ENCODE peak calls at places on chromosomes 16 and 17, in eight cellular contexts. One of them, this sample, is unnamed.

GRCh38 chr16:4273858-4274291 is 1.1 kb upstream of the TFAP4 start:
- DNase-seq in cardiac muscle cell: peak; percentile 61
- DNase-seq in stomach: peak; percentile 62
- DNase-seq in gastrocnemius medialis: no peak
- DNase-seq in A673: peak; percentile 76
- DNase-seq in tibial nerve: no peak
- DNase-seq in heart right ventricle: peak; percentile 71
- DNase-seq in colonic mucosa: peak; percentile 56
- DNase-seq in this sample: peak; percentile 34

GRCh38 chr16:50495673-50496072 is 52.5 kb upstream of the NKD1 start:
- DNase-seq in cardiac muscle cell: no peak
- DNase-seq in stomach: no peak
- DNase-seq in gastrocnemius medialis: no peak
- DNase-seq in A673: no peak
- DNase-seq in tibial nerve: no peak
- DNase-seq in heart right ventricle: no peak
- DNase-seq in colonic mucosa: no peak
- DNase-seq in this sample: no peak

GRCh38 chr17:83086197-83086880 is 6.9 kb downstream of the METRNL start:
- DNase-seq in cardiac muscle cell: no peak
- DNase-seq in stomach: no peak
- DNase-seq in gastrocnemius medialis: no peak
- DNase-seq in A673: no peak
- DNase-seq in tibial nerve: no peak
- DNase-seq in heart right ventricle: no peak
- DNase-seq in colonic mucosa: no peak
- DNase-seq in this sample: no peak

GRCh38 chr17:7740481-7741001 is 23.0 kb downstream of the DNAH2 start:
- DNase-seq in cardiac muscle cell: no peak
- DNase-seq in stomach: no peak
- DNase-seq in gastrocnemius medialis: no peak
- DNase-seq in A673: peak; percentile 26
- DNase-seq in tibial nerve: no peak
- DNase-seq in heart right ventricle: peak; percentile 27
- DNase-seq in colonic mucosa: no peak
- DNase-seq in this sample: peak; percentile 17

GRCh38 chr17:65901394-65901793 is 290.5 kb downstream of the CEP112 start:
- DNase-seq in cardiac muscle cell: no peak
- DNase-seq in stomach: no peak
- DNase-seq in gastrocnemius medialis: no peak
- DNase-seq in A673: no peak
- DNase-seq in tibial nerve: no peak
- DNase-seq in heart right ventricle: no peak
- DNase-seq in colonic mucosa: no peak
- DNase-seq in this sample: no peak

GRCh38 chr16:15996432-15997109 is 47.2 kb downstream of the ABCC1 start:
- DNase-seq in cardiac muscle cell: no peak
- DNase-seq in stomach: peak; percentile 34
- DNase-seq in gastrocnemius medialis: no peak
- DNase-seq in A673: no peak
- DNase-seq in tibial nerve: peak; percentile 65
- DNase-seq in heart right ventricle: peak; percentile 28
- DNase-seq in colonic mucosa: peak; percentile 32
- DNase-seq in this sample: peak; percentile 23

GRCh38 chr16:56691885-56692284 is 9.6 kb downstream of the MT1X start:
- DNase-seq in cardiac muscle cell: peak; percentile 74
- DNase-seq in stomach: no peak
- DNase-seq in gastrocnemius medialis: no peak
- DNase-seq in A673: no peak
- DNase-seq in tibial nerve: no peak
- DNase-seq in heart right ventricle: no peak
- DNase-seq in colonic mucosa: peak; percentile 50
- DNase-seq in this sample: peak; percentile 33

GRCh38 chr17:38719284-38719942 is 10.7 kb upstream of the CISD3 start:
- DNase-seq in cardiac muscle cell: no peak
- DNase-seq in stomach: no peak
- DNase-seq in gastrocnemius medialis: no peak
- DNase-seq in A673: no peak
- DNase-seq in tibial nerve: no peak
- DNase-seq in heart right ventricle: no peak
- DNase-seq in colonic mucosa: no peak
- DNase-seq in this sample: no peak

GRCh38 chr17:56834380-56835258 is 668 bp downstream of the DGKE start:
- DNase-seq in cardiac muscle cell: peak; percentile 60
- DNase-seq in stomach: peak; percentile 64
- DNase-seq in gastrocnemius medialis: no peak
- DNase-seq in A673: no peak
- DNase-seq in tibial nerve: peak; percentile 17
- DNase-seq in heart right ventricle: peak; percentile 57
- DNase-seq in colonic mucosa: peak; percentile 72
- DNase-seq in this sample: peak; percentile 70

GRCh38 chr16:78606572-78606971 is 507.1 kb downstream of the WWOX start:
- DNase-seq in cardiac muscle cell: no peak
- DNase-seq in stomach: no peak
- DNase-seq in gastrocnemius medialis: no peak
- DNase-seq in A673: no peak
- DNase-seq in tibial nerve: no peak
- DNase-seq in heart right ventricle: no peak
- DNase-seq in colonic mucosa: no peak
- DNase-seq in this sample: no peak

GRCh38 chr17:41571561-41572434 is at the start of gene KRT9:
- DNase-seq in cardiac muscle cell: no peak
- DNase-seq in stomach: no peak
- DNase-seq in gastrocnemius medialis: no peak
- DNase-seq in A673: no peak
- DNase-seq in tibial nerve: no peak
- DNase-seq in heart right ventricle: no peak
- DNase-seq in colonic mucosa: no peak
- DNase-seq in this sample: no peak

GRCh38 chr16:81408409-81408950 is 36.1 kb upstream of the CMIP start:
- DNase-seq in cardiac muscle cell: no peak
- DNase-seq in stomach: no peak
- DNase-seq in gastrocnemius medialis: no peak
- DNase-seq in A673: no peak
- DNase-seq in tibial nerve: no peak
- DNase-seq in heart right ventricle: no peak
- DNase-seq in colonic mucosa: no peak
- DNase-seq in this sample: no peak

GRCh38 chr16:81403601-81404391 is 40.8 kb upstream of the CMIP start:
- DNase-seq in cardiac muscle cell: peak; percentile 90
- DNase-seq in stomach: peak; percentile 93
- DNase-seq in gastrocnemius medialis: peak; percentile 45
- DNase-seq in A673: peak; percentile 83
- DNase-seq in tibial nerve: peak; percentile 88
- DNase-seq in heart right ventricle: peak; percentile 88
- DNase-seq in colonic mucosa: peak; percentile 89
- DNase-seq in this sample: peak; percentile 89

GRCh38 chr16:81403208-81403600 is 41.4 kb upstream of the CMIP start:
- DNase-seq in cardiac muscle cell: no peak
- DNase-seq in stomach: no peak
- DNase-seq in gastrocnemius medialis: no peak
- DNase-seq in A673: no peak
- DNase-seq in tibial nerve: no peak
- DNase-seq in heart right ventricle: no peak
- DNase-seq in colonic mucosa: no peak
- DNase-seq in this sample: no peak

GRCh38 chr16:81409016-81409556 is 35.5 kb upstream of the CMIP start:
- DNase-seq in cardiac muscle cell: no peak
- DNase-seq in stomach: no peak
- DNase-seq in gastrocnemius medialis: no peak
- DNase-seq in A673: no peak
- DNase-seq in tibial nerve: no peak
- DNase-seq in heart right ventricle: no peak
- DNase-seq in colonic mucosa: no peak
- DNase-seq in this sample: no peak

GRCh38 chr16:81405702-81406113 is 38.9 kb upstream of the CMIP start:
- DNase-seq in cardiac muscle cell: no peak
- DNase-seq in stomach: peak; percentile 44
- DNase-seq in gastrocnemius medialis: no peak
- DNase-seq in A673: no peak
- DNase-seq in tibial nerve: no peak
- DNase-seq in heart right ventricle: no peak
- DNase-seq in colonic mucosa: no peak
- DNase-seq in this sample: no peak
- TF ChIP-seq CTCF in cardiac muscle cell: peak; percentile 19
- TF ChIP-seq CTCF in stomach: no peak
- TF ChIP-seq CTCF in gastrocnemius medialis: no peak
- TF ChIP-seq CTCF in A673: no peak
- TF ChIP-seq CTCF in tibial nerve: no peak
- TF ChIP-seq CTCF in heart right ventricle: no peak
- TF ChIP-seq CTCF in colonic mucosa: no peak
- TF ChIP-seq CTCF in this sample: no peak

DNA sequence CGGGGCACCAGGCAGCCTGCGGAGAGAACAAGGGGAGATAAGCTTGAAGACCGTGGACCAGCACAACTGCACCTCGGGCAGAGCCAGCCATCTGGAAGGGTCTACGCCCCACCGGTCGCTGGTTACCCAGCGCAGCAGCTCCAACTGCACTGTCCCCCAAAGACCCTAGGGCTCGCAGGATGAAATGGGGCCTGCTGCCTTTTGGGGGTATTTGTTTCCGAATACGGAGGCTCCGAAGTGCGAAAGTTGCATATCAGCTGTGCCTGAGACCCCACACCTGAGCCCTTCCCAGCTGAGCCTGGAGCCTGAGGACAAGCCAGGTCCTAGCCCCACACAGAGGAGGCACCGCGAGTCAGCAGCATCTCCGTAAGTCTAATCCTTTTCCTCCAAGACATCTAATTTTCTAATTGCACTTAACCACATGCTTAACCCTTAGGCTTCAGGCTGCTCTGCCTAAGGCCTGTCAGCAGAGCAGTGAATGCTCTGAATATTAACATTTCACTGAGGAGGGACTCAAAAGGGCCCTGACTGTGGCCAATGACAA is 4.0 kb downstream of the KIFC3 start:
- DNase-seq in cardiac muscle cell: no peak
- DNase-seq in stomach: no peak
- DNase-seq in gastrocnemius medialis: no peak
- DNase-seq in A673: peak; percentile 53
- DNase-seq in tibial nerve: no peak
- DNase-seq in heart right ventricle: no peak
- DNase-seq in colonic mucosa: no peak
- DNase-seq in this sample: no peak
- H3K27ac ChIP-seq in cardiac muscle cell: peak overlapping the region; percentile 53
- H3K27ac ChIP-seq in stomach: peak overlapping the region; percentile 89
- H3K27ac ChIP-seq in gastrocnemius medialis: peak overlapping the region; percentile 77
- H3K27ac ChIP-seq in A673: peak overlapping the region; percentile 94
- H3K27ac ChIP-seq in tibial nerve: peak overlapping the region; percentile 95
- H3K27ac ChIP-seq in heart right ventricle: peak overlapping the region; percentile 79
- H3K27ac ChIP-seq in colonic mucosa: no peak overlapping the region
- H3K27ac ChIP-seq in this sample: no peak overlapping the region

DNA sequence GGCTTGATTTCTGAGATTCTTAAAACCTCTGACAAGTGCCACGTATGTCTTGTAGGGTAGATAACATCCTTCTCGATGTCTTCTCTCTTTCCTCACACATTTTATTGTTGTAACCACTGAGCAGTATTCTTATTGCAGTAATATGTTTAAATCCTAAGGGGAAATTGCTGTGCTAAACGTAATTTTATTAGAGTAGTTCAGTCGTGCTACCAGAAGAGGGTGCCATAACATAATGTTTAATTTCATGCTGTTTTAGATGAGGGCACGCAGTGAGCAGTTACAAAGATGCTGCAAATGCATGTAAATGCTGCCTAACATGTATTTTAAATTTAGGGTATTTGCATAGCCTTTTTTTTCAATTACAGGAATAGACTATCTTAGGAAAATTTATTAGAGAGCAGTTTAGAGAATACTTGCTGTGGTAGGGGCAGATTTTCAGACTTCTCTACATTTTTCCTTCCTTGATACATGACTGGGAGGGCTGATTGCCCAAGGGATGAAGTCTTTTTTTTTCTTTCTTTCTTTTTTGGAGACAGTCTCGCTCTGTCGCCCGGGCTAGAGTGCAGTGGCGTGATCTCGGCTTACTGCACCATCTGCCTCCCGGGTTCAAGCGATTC is 51.7 kb downstream of the GAN start:
- DNase-seq in cardiac muscle cell: peak; percentile 57
- DNase-seq in stomach: no peak
- DNase-seq in gastrocnemius medialis: no peak
- DNase-seq in A673: peak; percentile 60
- DNase-seq in tibial nerve: peak; percentile 33
- DNase-seq in heart right ventricle: no peak
- DNase-seq in colonic mucosa: no peak
- DNase-seq in this sample: no peak
- TF ChIP-seq CTCF in cardiac muscle cell: peak; percentile 53
- TF ChIP-seq CTCF in stomach: no peak
- TF ChIP-seq CTCF in gastrocnemius medialis: peak; percentile 45
- TF ChIP-seq CTCF in A673: peak; percentile 75
- TF ChIP-seq CTCF in tibial nerve: peak; percentile 75
- TF ChIP-seq CTCF in heart right ventricle: peak; percentile 70
- TF ChIP-seq CTCF in colonic mucosa: peak; percentile 60
- TF ChIP-seq CTCF in this sample: peak; percentile 72

GRCh38 chr16:89613101-89613953 is at the start of gene DPEP1:
- DNase-seq in cardiac muscle cell: no peak
- DNase-seq in stomach: no peak
- DNase-seq in gastrocnemius medialis: no peak
- DNase-seq in A673: no peak
- DNase-seq in tibial nerve: no peak
- DNase-seq in heart right ventricle: no peak
- DNase-seq in colonic mucosa: no peak
- DNase-seq in this sample: no peak

GRCh38 chr16:89615596-89616090 is 2.2 kb downstream of the DPEP1 start:
- DNase-seq in cardiac muscle cell: peak; percentile 36
- DNase-seq in stomach: peak; percentile 47
- DNase-seq in gastrocnemius medialis: no peak
- DNase-seq in A673: no peak
- DNase-seq in tibial nerve: no peak
- DNase-seq in heart right ventricle: peak; percentile 43
- DNase-seq in colonic mucosa: peak; percentile 34
- DNase-seq in this sample: no peak

GRCh38 chr16:89615176-89615575 is 1.7 kb downstream of the DPEP1 start:
- DNase-seq in cardiac muscle cell: no peak
- DNase-seq in stomach: no peak
- DNase-seq in gastrocnemius medialis: no peak
- DNase-seq in A673: no peak
- DNase-seq in tibial nerve: no peak
- DNase-seq in heart right ventricle: no peak
- DNase-seq in colonic mucosa: no peak
- DNase-seq in this sample: no peak

GRCh38 chr16:89612415-89612814 is 1.0 kb upstream of the DPEP1 start:
- DNase-seq in cardiac muscle cell: no peak
- DNase-seq in stomach: no peak
- DNase-seq in gastrocnemius medialis: no peak
- DNase-seq in A673: no peak
- DNase-seq in tibial nerve: no peak
- DNase-seq in heart right ventricle: no peak
- DNase-seq in colonic mucosa: no peak
- DNase-seq in this sample: no peak

DNA sequence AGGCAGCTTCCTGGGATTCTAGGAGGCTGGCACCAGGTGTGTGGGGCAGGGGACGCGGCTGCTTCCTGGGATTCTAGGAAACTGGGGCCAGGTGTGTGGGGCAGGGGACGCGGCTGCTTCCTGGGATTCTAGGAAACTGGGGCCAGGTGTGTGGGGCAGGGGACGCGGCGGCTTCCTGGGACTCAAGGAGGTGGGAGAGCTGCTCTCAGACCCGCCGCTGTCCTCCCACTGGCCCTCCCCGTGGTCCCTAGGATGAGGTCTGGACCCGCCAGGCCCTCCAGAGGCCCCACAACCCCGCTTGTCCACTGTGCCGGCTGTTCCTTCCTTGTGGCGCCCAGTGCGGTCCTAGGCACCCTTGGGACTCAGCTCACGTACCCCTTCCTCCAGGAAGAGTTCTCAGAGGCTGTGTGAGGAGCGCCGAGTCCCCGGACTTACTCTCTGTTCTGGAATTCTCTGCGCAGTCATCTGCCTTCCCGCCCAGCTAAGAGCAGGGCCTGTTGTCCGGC is 565 bp downstream of the DPEP1 start:
- DNase-seq in cardiac muscle cell: no peak
- DNase-seq in stomach: no peak
- DNase-seq in gastrocnemius medialis: no peak
- DNase-seq in A673: no peak
- DNase-seq in tibial nerve: no peak
- DNase-seq in heart right ventricle: no peak
- DNase-seq in colonic mucosa: no peak
- DNase-seq in this sample: no peak
- H3K27ac ChIP-seq in cardiac muscle cell: no peak overlapping the region
- H3K27ac ChIP-seq in stomach: no peak overlapping the region
- H3K27ac ChIP-seq in gastrocnemius medialis: no peak overlapping the region
- H3K27ac ChIP-seq in A673: no peak overlapping the region
- H3K27ac ChIP-seq in tibial nerve: no peak overlapping the region
- H3K27ac ChIP-seq in heart right ventricle: no peak overlapping the region
- H3K27ac ChIP-seq in colonic mucosa: no peak overlapping the region
- H3K27ac ChIP-seq in this sample: no peak overlapping the region

This sample was measured in testis.